ENCODE peak calls at places on chromosomes 3 and 15, in six cellular contexts. I, Y, X, H, U and C are unnamed samples.

GRCh38 chr3:72448858-72449257 is 399.4 kb downstream of the SHQ1 start:
- DNase-seq in I (no peak), Y (no peak), X (no peak), H (no peak), U (no peak), C (no peak)

GRCh38 chr15:100779331-100780207 is 100.1 kb upstream of the ALDH1A3 start:
- DNase-seq in I (no peak), Y (no peak), X (no peak), H (no peak), U (no peak), C (no peak)

GRCh38 chr3:187850256-187851010 is 105.2 kb upstream of the BCL6 start:
- DNase-seq in I (no peak), Y (no peak), X (no peak), H (no peak), U (no peak), C (no peak)

GRCh38 chr3:159711560-159712333 is 276.9 kb upstream of the IL12A start:
- DNase-seq in I (no peak), Y (no peak), X (no peak), H (no peak), U (no peak), C (no peak)

GRCh38 chr3:55812403-55813013 is 325.4 kb upstream of the WNT5A start:
- DNase-seq in I (no peak), Y (no peak), X (no peak), H (no peak), U (no peak), C (no peak)

GRCh38 chr3:71928215-71928614 is 143.3 kb upstream of the PROK2 start:
- DNase-seq in I (no peak), Y (no peak), X (no peak), H (no peak), U (no peak), C (no peak)

GRCh38 chr3:194098036-194098871 is 37.7 kb upstream of the HES1 start:
- DNase-seq in I (no peak), Y (no peak), X (no peak), H (no peak), U (no peak), C (no peak)

GRCh38 chr3:13451301-13451673 is 28.8 kb upstream of the HDAC11 start:
- DNase-seq in I (no peak), Y (no peak), X (peak; percentile 20), H (no peak), U (peak; percentile 72), C (peak; percentile 69)

GRCh38 chr15:94070341-94071275 is 160.8 kb upstream of the MCTP2 start:
- DNase-seq in I (no peak), Y (peak; percentile 70), X (no peak), H (no peak), U (no peak), C (peak; percentile 40)

GRCh38 chr3:189096092-189096491 is 75.7 kb upstream of the TPRG1 start:
- DNase-seq in I (no peak), Y (no peak), X (no peak), H (no peak), U (no peak), C (peak; percentile 67)

GRCh38 chr3:141465221-141465620 is 21.6 kb upstream of the RASA2 start:
- DNase-seq in I (no peak), Y (no peak), X (no peak), H (no peak), U (no peak), C (no peak)

GRCh38 chr3:97736928-97737327 is 27.6 kb upstream of the ARL6 start:
- DNase-seq in I (no peak), Y (no peak), X (no peak), H (no peak), U (no peak), C (peak; percentile 3)

GRCh38 chr3:185658504-185658912 is 72.4 kb downstream of the SENP2 start:
- DNase-seq in I (no peak), Y (no peak), X (no peak), H (no peak), U (peak; percentile 96), C (no peak)

GRCh38 chr3:188294823-188295487 is 141.0 kb downstream of the LPP start:
- DNase-seq in I (no peak), Y (peak; percentile 98), X (no peak), H (peak; percentile 90), U (peak; percentile 68), C (peak; percentile 80)

GRCh38 chr15:100335335-100335999 is 6.3 kb downstream of the ADAMTS17 start:
- DNase-seq in I (no peak), Y (no peak), X (no peak), H (no peak), U (no peak), C (no peak)

GRCh38 chr3:133121471-133121870 is 83.3 kb downstream of the TMEM108 start:
- DNase-seq in I (no peak), Y (no peak), X (no peak), H (no peak), U (no peak), C (no peak)

GRCh38 chr3:196793224-196793623 is 53.6 kb downstream of the PAK2 start:
- DNase-seq in I (no peak), Y (no peak), X (no peak), H (peak; percentile 29), U (peak; percentile 80), C (no peak)

GRCh38 chr15:48389701-48390143 is 58.5 kb downstream of the DUT start:
- DNase-seq in I (no peak), Y (no peak), X (no peak), H (no peak), U (no peak), C (no peak)

GRCh38 chr15:79091204-79091867 is 756 bp upstream of the RASGRF1 start:
- DNase-seq in I (no peak), Y (no peak), X (peak; percentile 11), H (no peak), U (peak; percentile 63), C (peak; percentile 7)

GRCh38 chr15:74788716-74789151 is 6.9 kb downstream of the CSK start:
- DNase-seq in I (peak; percentile 59), Y (no peak), X (peak; percentile 73), H (no peak), U (no peak), C (no peak)

GRCh38 chr3:71760140-71760539 is 6.5 kb downstream of the GPR27 start:
- DNase-seq in I (no peak), Y (no peak), X (no peak), H (no peak), U (no peak), C (no peak)

GRCh38 chr3:56952051-56952450 is 108.4 kb upstream of the SPATA12 start:
- DNase-seq in I (no peak), Y (no peak), X (no peak), H (no peak), U (no peak), C (no peak)

GRCh38 chr3:111923095-111923771 is 55.6 kb upstream of the ABHD10 start:
- DNase-seq in I (no peak), Y (no peak), X (no peak), H (peak; percentile 87), U (no peak), C (no peak)

GRCh38 chr3:138861755-138862333 is 27.1 kb upstream of the PIK3CB start:
- DNase-seq in I (no peak), Y (no peak), X (no peak), H (peak; percentile 23), U (no peak), C (no peak)

GRCh38 chr15:85312925-85313324 is 67.5 kb upstream of the AKAP13 start:
- DNase-seq in I (no peak), Y (no peak), X (no peak), H (no peak), U (peak; percentile 63), C (no peak)

GRCh38 chr3:28951773-28952556 is 328.9 kb upstream of the RBMS3 start:
- DNase-seq in I (no peak), Y (no peak), X (no peak), H (no peak), U (no peak), C (no peak)

GRCh38 chr15:88835646-88836045 is 32.4 kb downstream of the ACAN start:
- DNase-seq in I (no peak), Y (no peak), X (no peak), H (no peak), U (no peak), C (no peak)